ENCODE peak calls at places on chromosomes 16 and 17, in seven cellular contexts. U is uterus; V is ovary; R is left lung; Z is CD8-positive, alpha-beta T cell; I is HCT116; Q is cardiac muscle cell. B is an unnamed sample. For H3K4me1, the result is how much of the 10 kb centered on the place peaks cover.

GRCh38 chr16:81036751-81037350 is 1.2 kb downstream of the ATMIN start:
- DNase-seq in U (no peak), I (no peak), Q (no peak), V (no peak), Z (no peak), R (no peak), B (no peak)

GRCh38 chr16:79366635-79367034 is 233.9 kb downstream of the MAF start:
- DNase-seq in U (no peak), Z (no peak), I (no peak), V (no peak), Q (no peak), R (no peak), B (no peak)

GRCh38 chr17:58756246-58757161 is 850 bp downstream of the PPM1E start:
- DNase-seq in Q (peak), Z (no peak), U (no peak), R (no peak), I (no peak), V (no peak), B (no peak)

GRCh38 chr17:81552244-81553017 is at the start of gene FAAP100:
- DNase-seq in Z (peak), U (peak), R (peak), V (peak), I (peak), Q (peak), B (peak)

GRCh38 chr16:66924527-66925321 is 611 bp downstream of the RRAD start:
- DNase-seq in Q (peak), Z (no peak), V (peak), I (no peak), R (no peak), U (no peak), B (peak)

GRCh38 chr17:64009571-64010402 is 10.6 kb downstream of the ICAM2 start:
- DNase-seq in V (no peak), Q (no peak), R (no peak), Z (no peak), I (no peak), U (no peak), B (no peak)

GRCh38 chr17:57662644-57663308 is 82.3 kb downstream of the CCDC182 start:
- DNase-seq in I (peak), Z (no peak), Q (peak), U (peak), V (peak), R (peak), B (peak)

GRCh38 chr16:81894592-81894991 is 115.5 kb downstream of the PLCG2 start:
- DNase-seq in U (no peak), I (no peak), V (no peak), Z (no peak), R (no peak), Q (no peak), B (no peak)

GRCh38 chr17:30230596-30231125 is 4.8 kb downstream of the SLC6A4 start:
- DNase-seq in R (no peak), U (no peak), I (no peak), V (no peak), Q (no peak), Z (no peak), B (no peak)

GRCh38 chr17:50354776-50355175 is 8.8 kb downstream of the XYLT2 start:
- DNase-seq in V (no peak), I (no peak), R (no peak), Z (no peak), U (no peak), Q (no peak), B (peak)

GRCh38 chr16:9042943-9043680 is 48.3 kb upstream of the HAPSTR1 start:
- DNase-seq in R (no peak), I (no peak), Q (no peak), Z (no peak), U (no peak), V (no peak), B (no peak)

GRCh38 chr17:1752425-1752941 is 9.4 kb upstream of the SERPINF1 start:
- DNase-seq in R (peak), U (no peak), I (peak), Z (no peak), Q (no peak), V (no peak), B (peak)

GRCh38 chr16:67109407-67110135 is at the start of gene PHAF1:
- DNase-seq in Z (peak), U (peak), R (peak), I (peak), V (peak), Q (peak), B (peak)

GRCh38 chr17:7354262-7354781 is 634 bp upstream of the TMEM95 start:
- DNase-seq in Z (no peak), V (no peak), Q (peak), I (no peak), U (no peak), R (no peak), B (no peak)

GRCh38 chr17:5352681-5353289 is 66.7 kb downstream of the NUP88 start:
- DNase-seq in Z (no peak), U (no peak), I (no peak), V (no peak), Q (no peak), R (no peak), B (no peak)

GRCh38 chr16:30784215-30784614 is 2.8 kb downstream of the ZNF629 start:
- DNase-seq in I (no peak), V (no peak), Z (no peak), U (no peak), R (no peak), Q (no peak), B (no peak)

GRCh38 chr16:56610017-56610608 is 1.7 kb downstream of the MT2A start:
- DNase-seq in Z (peak), R (peak), I (peak), V (no peak), Q (no peak), U (peak), B (peak)

GRCh38 chr16:11639925-11640899 is 28.0 kb upstream of the SNN start:
- DNase-seq in Q (peak), U (peak), I (peak), R (peak), Z (no peak), V (peak), B (peak)

GRCh38 chr17:16918443-16918842 is 53.5 kb downstream of the TNFRSF13B start:
- DNase-seq in I (no peak), V (no peak), Z (no peak), R (peak), Q (no peak), U (no peak), B (no peak)

GRCh38 chr17:80706454-80706853 is 161.8 kb downstream of the RPTOR start:
- DNase-seq in V (no peak), Z (no peak), I (no peak), Q (no peak), U (no peak), R (no peak), B (no peak)

GRCh38 chr16:61957075-61957474 is 79.2 kb downstream of the CDH8 start:
- DNase-seq in Z (no peak), Q (no peak), U (no peak), I (no peak), R (no peak), V (no peak), B (no peak)

GRCh38 chr17:10776372-10776771 is 27.5 kb downstream of the TMEM238L start:
- DNase-seq in V (no peak), R (no peak), U (no peak), Q (no peak), Z (no peak), I (no peak), B (no peak)

GRCh38 chr16:85389679-85390470 is 223.2 kb upstream of the GSE1 start:
- DNase-seq in V (peak), I (no peak), Q (no peak), Z (no peak), R (peak), U (no peak), B (peak)

GRCh38 chr17:80168371-80168770 is 1.5 kb upstream of the CARD14 start:
- DNase-seq in R (no peak), I (no peak), U (no peak), V (no peak), Q (no peak), Z (no peak), B (no peak)

GRCh38 chr17:30196504-30196903 is 39.0 kb downstream of the SLC6A4 start:
- DNase-seq in Q (no peak), V (no peak), Z (no peak), I (no peak), U (no peak), R (no peak), B (no peak)

GRCh38 chr17:52287611-52288010 is 129.1 kb upstream of the CA10 start:
- DNase-seq in U (no peak), Z (no peak), R (no peak), I (no peak), Q (no peak), V (no peak), B (no peak)

GRCh38 chr16:23676924-23677480 is 1.7 kb upstream of the PLK1 start:
- DNase-seq in R (no peak), I (no peak), Q (no peak), U (no peak), V (no peak), Z (no peak), B (no peak)

GRCh38 chr16:70675851-70676513 is 9.9 kb downstream of the MTSS2 start:
- DNase-seq in Z (no peak), V (no peak), Q (no peak), R (no peak), I (no peak), U (no peak), B (peak)

GRCh38 chr16:86211800-86212199 is 298.5 kb upstream of the FOXF1 start:
- DNase-seq in V (no peak), R (no peak), I (peak), Z (no peak), Q (no peak), U (no peak), B (no peak)

GRCh38 chr16:89736554-89736953 is 15.2 kb downstream of the ZNF276 start:
- DNase-seq in U (no peak), V (no peak), Q (no peak), Z (no peak), I (no peak), R (no peak), B (no peak)

GRCh38 chr16:11480634-11481033 is 106.1 kb downstream of the LITAF start:
- DNase-seq in V (no peak), Z (no peak), I (no peak), U (no peak), R (no peak), Q (no peak), B (no peak)

GRCh38 chr17:70552230-70552981 is 383.1 kb downstream of the KCNJ2 start:
- DNase-seq in Q (peak), R (no peak), V (no peak), I (peak), Z (no peak), U (no peak), B (no peak)

GRCh38 chr16:66977341-66978113 is 10.9 kb upstream of the CES4A start:
- DNase-seq in R (peak), I (peak), Q (peak), Z (peak), V (peak), U (peak), B (peak)

GRCh38 chr16:54027126-54027922 is 259.3 kb downstream of the IRX3 start:
- DNase-seq in I (no peak), Z (no peak), R (no peak), Q (no peak), U (no peak), V (no peak), B (no peak)

GRCh38 chr17:1970843-1971384 is 54.2 kb downstream of the RTN4RL1 start:
- DNase-seq in Z (no peak), I (no peak), U (no peak), Q (peak), R (no peak), V (no peak), B (no peak)

GRCh38 chr16:12132290-12132689 is 155.8 kb downstream of the SNX29 start:
- DNase-seq in I (no peak), Q (no peak), Z (no peak), U (no peak), R (no peak), V (no peak), B (no peak)

GRCh38 chr16:74667215-74667765 is 613 bp upstream of the RFWD3 start:
- DNase-seq in U (no peak), V (peak), R (no peak), I (no peak), Z (no peak), Q (peak), B (no peak)

GRCh38 chr17:50680126-50680525 is 27.6 kb downstream of the ANKRD40 start:
- DNase-seq in V (no peak), R (no peak), Q (no peak), Z (no peak), U (no peak), I (no peak), B (peak)

GRCh38 chr17:78127888-78128615 is 503 bp downstream of the TMC6 start:
- DNase-seq in Z (no peak), R (peak), V (no peak), U (no peak), I (no peak), Q (peak), B (peak)

DNA sequence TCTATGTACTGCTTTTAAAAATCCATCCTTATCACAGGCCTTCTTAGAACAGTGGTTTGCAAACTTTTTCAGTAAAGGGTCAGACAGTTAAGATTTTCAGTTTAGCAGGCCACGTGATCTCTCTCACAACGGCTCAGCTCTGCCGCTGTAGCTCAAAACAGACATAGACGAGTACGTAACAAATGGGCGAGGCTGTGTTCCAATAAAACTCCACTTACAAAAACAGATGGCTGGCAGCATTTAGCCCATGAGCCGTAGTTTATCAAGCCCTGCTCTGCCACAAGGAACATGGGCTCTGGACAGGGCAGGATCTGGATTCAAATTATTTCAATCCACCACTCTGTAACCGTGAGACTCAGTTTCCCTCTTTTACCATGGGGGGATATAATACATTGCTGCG is 141.8 kb downstream of the XYLT1 start:
- DNase-seq in I (no peak), Z (no peak), R (no peak), U (peak), V (no peak), Q (no peak), B (no peak)
- H3K4me1 ChIP-seq in I (under half), Z (under half), R (under half), U (under half), V (under half), Q (under half), B (under half)

DNA sequence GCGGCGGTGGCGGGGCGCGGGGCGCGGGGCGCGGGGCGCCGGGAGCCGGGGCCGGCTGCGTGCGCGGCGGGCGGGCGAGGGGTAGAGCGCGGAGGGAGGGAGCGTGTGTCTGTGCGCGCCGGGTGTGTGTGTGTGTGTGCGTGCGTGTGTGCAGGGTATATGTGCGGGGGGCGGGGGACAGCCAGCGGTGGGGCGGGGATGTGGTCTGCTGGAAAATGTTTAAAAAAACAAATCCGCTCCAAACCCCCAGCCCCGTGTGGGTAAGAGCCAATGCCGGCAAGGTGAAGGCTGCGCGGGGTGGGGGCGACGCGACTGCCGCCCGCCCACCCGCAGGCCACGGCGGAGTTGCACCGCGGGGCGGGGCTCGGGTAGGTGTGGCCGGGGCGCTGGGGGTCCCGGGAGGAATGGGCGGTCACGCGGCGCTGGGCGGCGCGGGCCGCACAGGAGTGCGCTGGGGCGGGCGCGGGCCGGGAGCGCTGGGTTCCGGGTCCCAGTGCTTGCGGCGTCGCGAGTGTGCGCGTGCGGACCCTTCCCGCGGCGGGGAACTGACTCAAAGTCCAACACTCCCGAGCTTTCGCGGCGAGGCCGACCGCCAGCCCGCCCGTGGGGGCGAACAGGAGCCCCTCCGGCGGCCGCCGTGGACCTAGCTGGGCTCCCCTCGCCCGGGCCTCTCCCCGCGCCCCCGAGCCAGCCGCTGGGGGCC is at the start of gene CYGB:
- DNase-seq in Q (peak), U (no peak), Z (no peak), I (no peak), R (no peak), V (no peak), B (peak)
- H3K4me3 ChIP-seq in Q (peak), U (peak), Z (peak), I (no peak), R (peak), V (peak), B (peak)

GRCh38 chr17:28318759-28319660 is at the start of gene TMEM97:
- DNase-seq in U (peak), R (peak), Q (peak), I (peak), V (peak), Z (peak), B (peak)
- TF ChIP-seq CTCF in U (peak), R (no peak), Q (peak), I (no peak), V (peak), Z (no peak), B (peak)

GRCh38 chr16:3149630-3150345 is 15.0 kb downstream of the ZNF213 start:
- DNase-seq in I (no peak), U (peak), R (peak), Q (peak), V (peak), Z (peak), B (peak)
- H3K4me1 ChIP-seq in I (under half), U (under half), R (under half), Q (under half), V (under half), Z (under half), B (under half)

GRCh38 chr17:38671939-38672720 is 2.6 kb downstream of the EPOP start:
- DNase-seq in Z (no peak), U (no peak), Q (peak), V (no peak), I (no peak), R (no peak), B (no peak)

GRCh38 chr17:38674013-38674748 is 576 bp downstream of the EPOP start:
- DNase-seq in Q (peak), I (no peak), U (no peak), V (peak), R (no peak), Z (no peak), B (peak)

GRCh38 chr17:38673714-38674012 is 1.1 kb downstream of the EPOP start:
- DNase-seq in V (peak), U (no peak), Z (no peak), R (no peak), I (no peak), Q (peak), B (no peak)

GRCh38 chr17:38674749-38675615 is at the start of gene EPOP:
- DNase-seq in Z (peak), I (peak), U (peak), Q (peak), V (peak), R (peak), B (peak)

GRCh38 chr17:38672788-38673713 is 1.7 kb downstream of the EPOP start:
- DNase-seq in R (no peak), U (no peak), V (no peak), Z (no peak), Q (no peak), I (no peak), B (no peak)
- H3K4me3 ChIP-seq in R (peak), U (no peak), V (no peak), Z (peak), Q (peak), I (peak), B (peak)

DNA sequence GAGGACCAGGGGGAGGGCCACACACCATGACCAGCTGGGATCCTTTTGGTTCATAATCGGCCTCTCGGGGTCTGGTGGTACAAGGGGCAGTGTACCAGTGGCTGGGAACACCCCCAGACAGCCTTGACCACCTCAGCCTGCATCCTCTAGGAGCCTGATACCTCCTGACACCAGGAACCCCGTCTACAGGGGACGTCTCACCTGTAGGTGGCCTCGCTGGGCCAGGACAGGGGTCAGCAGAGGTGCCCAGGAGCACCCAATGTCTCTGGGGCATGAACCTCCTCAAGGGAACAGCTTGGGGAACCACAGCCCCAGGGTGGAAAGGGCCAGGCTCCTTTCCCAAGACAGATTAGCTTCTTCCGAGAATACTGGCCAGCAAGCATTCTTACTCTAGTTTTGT is 2.5 kb upstream of the METRNL start:
- DNase-seq in Q (no peak), Z (no peak), V (no peak), R (no peak), U (no peak), I (no peak), B (no peak)
- TF ChIP-seq CTCF in Q (no peak), Z (no peak), V (no peak), R (no peak), U (no peak), I (peak), B (peak)

GRCh38 chr17:49217651-49218413 is 7.3 kb downstream of the ABI3 start:
- DNase-seq in Q (no peak), R (peak), Z (peak), I (no peak), V (no peak), U (no peak), B (peak)
- H3K4me1 ChIP-seq in Q (under half), R (under half), Z (half or more), I (under half), V (under half), U (under half), B (half or more)

GRCh38 chr17:59762826-59763374 is 55.4 kb downstream of the VMP1 start:
- DNase-seq in R (no peak), I (no peak), Z (no peak), V (no peak), U (no peak), Q (no peak), B (no peak)
- H3K4me3 ChIP-seq in R (no peak), I (peak), Z (no peak), V (no peak), U (no peak), Q (no peak), B (no peak)

B was measured in upper lobe of right lung.